ENCODE peak calls at places on chromosome 1, in five cellular contexts. V, K, B, N and H are unnamed samples.

GRCh38 chr1:58949551-58950220 is 165.8 kb upstream of the JUN start:
- DNase-seq in B (no peak), N (no peak), K (no peak), V (no peak), H (no peak)

GRCh38 chr1:247102381-247102780 is 1.8 kb downstream of the ZNF669 start:
- DNase-seq in V (no peak), K (no peak), B (peak), N (no peak), H (no peak)

GRCh38 chr1:234970371-234970730 is 158.3 kb downstream of the TOMM20 start:
- DNase-seq in K (peak), N (no peak), V (peak), B (no peak), H (no peak)

GRCh38 chr1:76430532-76430931 is 356.0 kb downstream of the ST6GALNAC3 start:
- DNase-seq in V (no peak), K (no peak), N (no peak), B (no peak), H (no peak)

GRCh38 chr1:95407146-95407863 is 173.3 kb downstream of the RWDD3 start:
- DNase-seq in K (no peak), N (no peak), B (no peak), V (no peak), H (no peak)

GRCh38 chr1:38525343-38525948 is 334.1 kb downstream of the RRAGC start:
- DNase-seq in K (no peak), V (no peak), B (no peak), N (no peak), H (no peak)

GRCh38 chr1:185360714-185361113 is 43.7 kb upstream of the IVNS1ABP start:
- DNase-seq in V (no peak), K (no peak), B (peak), N (no peak), H (no peak)

GRCh38 chr1:27549807-27550408 is 54.0 kb downstream of the AHDC1 start:
- DNase-seq in B (no peak), N (no peak), V (no peak), K (no peak), H (no peak)

GRCh38 chr1:154609398-154610380 is 1.7 kb upstream of the ADAR start:
- DNase-seq in N (no peak), B (peak), V (no peak), K (no peak), H (no peak)

GRCh38 chr1:239587066-239587465 is 200.7 kb downstream of the CHRM3 start:
- DNase-seq in B (no peak), V (no peak), N (no peak), K (no peak), H (peak)